ENCODE peak calls at places on chromosomes 11 and 22, in four cellular contexts. Z, E, O and C are unnamed samples.

GRCh38 chr11:129815596-129816461 is at the start of gene TMEM45B:
- DNase-seq in E (no peak), O (no peak), Z (no peak), C (no peak)

GRCh38 chr11:70537576-70538571 is 139.5 kb downstream of the CTTN start:
- DNase-seq in E (no peak), Z (no peak), O (no peak), C (no peak)

GRCh38 chr11:115317428-115318185 is 186.6 kb downstream of the CADM1 start:
- DNase-seq in Z (no peak), E (no peak), O (no peak), C (no peak)

GRCh38 chr11:117300301-117300700 is 9.2 kb downstream of the BACE1-AS start:
- DNase-seq in E (peak), O (no peak), Z (peak), C (peak)

GRCh38 chr11:29333993-29334780 is 682.6 kb downstream of the KCNA4 start:
- DNase-seq in E (no peak), O (peak), Z (peak), C (peak)

GRCh38 chr11:65214212-65214845 is 32.6 kb downstream of the CAPN1 start:
- DNase-seq in Z (no peak), O (peak), E (no peak), C (no peak)

GRCh38 chr11:112440518-112440917 is 179.9 kb upstream of the PLET1 start:
- DNase-seq in O (no peak), E (no peak), Z (no peak), C (no peak)

GRCh38 chr22:33047744-33048143 is 10.4 kb downstream of the SYN3 start:
- DNase-seq in E (no peak), Z (no peak), O (no peak), C (no peak)

GRCh38 chr11:12981879-12982531 is 27.1 kb upstream of the RASSF10 start:
- DNase-seq in O (no peak), E (no peak), Z (no peak), C (peak)

GRCh38 chr11:44943118-44943517 is 7.6 kb downstream of the TP53I11 start:
- DNase-seq in E (no peak), Z (no peak), O (peak), C (no peak)

GRCh38 chr22:50546326-50547230 is 879 bp downstream of the KLHDC7B start:
- DNase-seq in O (no peak), Z (no peak), E (no peak), C (peak)

GRCh38 chr11:1174441-1175370 is 17.0 kb downstream of the MUC5AC start:
- DNase-seq in Z (no peak), O (no peak), E (no peak), C (no peak)

GRCh38 chr11:1856306-1857005 is 3.6 kb downstream of the LSP1 start:
- DNase-seq in O (no peak), E (no peak), Z (no peak), C (no peak)

GRCh38 chr11:28077524-28077923 is 30.4 kb downstream of the KIF18A start:
- DNase-seq in E (no peak), Z (no peak), O (no peak), C (no peak)

GRCh38 chr11:126357969-126358762 is 2.7 kb downstream of the ST3GAL4 start:
- DNase-seq in E (peak), O (no peak), Z (no peak), C (peak)

GRCh38 chr22:43971112-43971511 is 15.9 kb downstream of the SAMM50 start:
- DNase-seq in O (no peak), E (no peak), Z (no peak), C (no peak)

GRCh38 chr11:117730256-117730800 is 66.7 kb downstream of the DSCAML1 start:
- DNase-seq in Z (no peak), O (no peak), E (no peak), C (no peak)

GRCh38 chr11:111829185-111829968 is 42.0 kb downstream of the ALG9 start:
- DNase-seq in E (no peak), O (no peak), Z (no peak), C (no peak)

GRCh38 chr11:122391049-122391448 is 264.5 kb upstream of the UBASH3B start:
- DNase-seq in Z (no peak), E (no peak), O (no peak), C (no peak)

GRCh38 chr11:34275486-34275885 is 82.3 kb downstream of the ABTB2 start:
- DNase-seq in O (no peak), Z (no peak), E (no peak), C (no peak)

GRCh38 chr11:13277719-13278619 is at the start of gene BMAL1:
- DNase-seq in Z (peak), E (peak), O (peak), C (peak)

GRCh38 chr11:61083601-61084147 is 18.6 kb upstream of the CD5 start:
- DNase-seq in Z (no peak), O (no peak), E (no peak), C (no peak)

GRCh38 chr22:17501679-17502285 is 61.5 kb upstream of the SLC25A18 start:
- DNase-seq in O (peak), E (no peak), Z (peak), C (peak)

GRCh38 chr22:44640618-44641155 is 61.3 kb upstream of the PRR5 start:
- DNase-seq in Z (no peak), O (no peak), E (no peak), C (no peak)

GRCh38 chr22:43733138-43733537 is 79.0 kb downstream of the EFCAB6 start:
- DNase-seq in O (no peak), Z (no peak), E (no peak), C (no peak)

GRCh38 chr22:25553131-25553530 is 11.3 kb upstream of the GRK3 start:
- DNase-seq in E (no peak), Z (no peak), O (no peak), C (no peak)

GRCh38 chr11:17479284-17480214 is 2.9 kb upstream of the ABCC8 start:
- DNase-seq in O (no peak), Z (peak), E (no peak), C (peak)

GRCh38 chr11:2523821-2524391 is 79.1 kb downstream of the KCNQ1 start:
- DNase-seq in E (peak), O (no peak), Z (no peak), C (no peak)